ENCODE peak calls at places on chromosomes 1 and 21, in seven cellular contexts. F is brain microvascular endothelial cell; J is substantia nigra; R is CD8-positive, alpha-beta T cell; I is naive thymus-derived CD4-positive, alpha-beta T cell; W is keratinocyte; V is sigmoid colon. A is an unnamed sample.

GRCh38 chr1:33443067-33443704 is 12.3 kb upstream of the PHC2 start:
- DNase-seq in F (no peak), J (no peak), R (no peak), I (no peak), W (no peak), V (no peak), A (no peak)

GRCh38 chr1:167718926-167719691 is 2.7 kb upstream of the MPZL1 start:
- DNase-seq in F (no peak), J (no peak), R (no peak), I (no peak), W (no peak), V (no peak), A (no peak)

GRCh38 chr1:246117066-246117791 is 389.9 kb downstream of the SMYD3 start:
- DNase-seq in F (peak), J (peak), R (peak), I (peak), W (no peak), V (no peak), A (peak)

GRCh38 chr21:14403681-14404318 is 20.9 kb upstream of the HSPA13 start:
- DNase-seq in F (peak), J (no peak), R (no peak), I (peak), W (no peak), V (no peak), A (peak)

GRCh38 chr1:95049935-95050334 is 22.8 kb downstream of the ALG14 start:
- DNase-seq in F (no peak), J (no peak), R (no peak), I (no peak), W (no peak), V (no peak), A (no peak)

GRCh38 chr1:190540366-190540765 is 62.7 kb upstream of the BRINP3 start:
- DNase-seq in F (no peak), J (no peak), R (no peak), I (no peak), W (no peak), V (no peak), A (no peak)

GRCh38 chr1:231359113-231359512 is 21.0 kb downstream of the SPRTN start:
- DNase-seq in F (peak), J (no peak), R (no peak), I (no peak), W (no peak), V (peak), A (no peak)

GRCh38 chr21:21230672-21231071 is 232.5 kb downstream of the NCAM2 start:
- DNase-seq in F (no peak), J (no peak), R (no peak), I (no peak), W (no peak), V (no peak), A (no peak)

GRCh38 chr1:24803220-24803619 is 58.0 kb downstream of the CLIC4 start:
- DNase-seq in F (no peak), J (no peak), R (no peak), I (no peak), W (no peak), V (no peak), A (no peak)

GRCh38 chr1:8212443-8212920 is 105.4 kb upstream of the SLC45A1 start:
- DNase-seq in F (no peak), J (no peak), R (no peak), I (no peak), W (no peak), V (no peak), A (no peak)

GRCh38 chr1:56576880-56577858 is 2.2 kb downstream of the PLPP3 start:
- DNase-seq in F (peak), J (no peak), R (no peak), I (no peak), W (no peak), V (no peak), A (peak)

GRCh38 chr1:156572663-156573018 is 276 bp upstream of the IQGAP3 start:
- DNase-seq in F (no peak), J (no peak), R (no peak), I (no peak), W (no peak), V (no peak), A (no peak)

GRCh38 chr1:200302192-200302892 is 107.5 kb downstream of the ZNF281 start:
- DNase-seq in F (peak), J (peak), R (peak), I (peak), W (no peak), V (no peak), A (peak)

GRCh38 chr1:153578936-153579335 is 13.3 kb upstream of the S100A2 start:
- DNase-seq in F (no peak), J (no peak), R (no peak), I (no peak), W (no peak), V (no peak), A (no peak)

GRCh38 chr1:22472596-22472995 is 20.9 kb downstream of the ZBTB40 start:
- DNase-seq in F (no peak), J (no peak), R (no peak), I (no peak), W (no peak), V (no peak), A (no peak)

GRCh38 chr1:90591970-90592356 is 125.1 kb downstream of the BARHL2 start:
- DNase-seq in F (no peak), J (no peak), R (no peak), I (no peak), W (no peak), V (no peak), A (no peak)

GRCh38 chr1:51313268-51313852 is 17.0 kb downstream of the TTC39A start:
- DNase-seq in F (no peak), J (no peak), R (no peak), I (no peak), W (no peak), V (no peak), A (peak)

GRCh38 chr1:15153842-15154479 is 414 bp downstream of the TMEM51 start:
- DNase-seq in F (peak), J (peak), R (no peak), I (peak), W (no peak), V (peak), A (peak)

DNA sequence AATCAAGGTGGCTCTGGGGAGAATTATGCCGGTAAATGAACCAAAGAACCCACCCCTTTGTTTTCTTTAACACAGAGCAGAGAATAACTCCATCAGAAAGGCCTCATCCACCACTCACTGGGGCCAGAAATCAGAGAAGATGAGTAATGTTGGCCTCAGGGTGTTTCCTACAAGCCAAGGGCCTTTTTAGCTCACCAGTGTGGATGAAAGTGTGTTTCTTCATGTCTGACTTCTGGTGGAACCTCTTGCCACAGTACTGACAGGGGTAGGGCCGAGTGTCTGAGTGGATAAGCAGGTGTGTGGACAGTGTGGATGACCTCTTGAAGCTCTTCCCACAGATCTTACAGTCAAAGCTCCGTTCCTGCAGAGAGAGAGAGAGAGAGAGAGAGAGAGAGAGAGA is 8.3 kb downstream of the GFI1 start:
- DNase-seq in F (no peak), J (no peak), R (no peak), I (no peak), W (no peak), V (no peak), A (no peak)
- H3K27ac ChIP-seq in F (no peak), J (no peak), R (no peak), I (no peak), W (no peak), V (no peak), A (no peak)

GRCh38 chr1:203267347-203267846 is 37.9 kb upstream of the BTG2 start:
- DNase-seq in F (peak), J (peak), R (peak), I (peak), W (peak), V (peak), A (peak)

GRCh38 chr1:203267912-203268311 is 37.4 kb upstream of the BTG2 start:
- DNase-seq in F (no peak), J (no peak), R (no peak), I (no peak), W (no peak), V (no peak), A (no peak)

GRCh38 chr1:203270448-203270847 is 34.9 kb upstream of the BTG2 start:
- DNase-seq in F (no peak), J (no peak), R (no peak), I (no peak), W (no peak), V (no peak), A (no peak)

GRCh38 chr1:203269654-203270020 is 35.7 kb upstream of the BTG2 start:
- DNase-seq in F (no peak), J (no peak), R (no peak), I (no peak), W (no peak), V (no peak), A (no peak)

GRCh38 chr1:203268901-203269653 is 36.2 kb upstream of the BTG2 start:
- DNase-seq in F (peak), J (no peak), R (no peak), I (peak), W (no peak), V (no peak), A (peak)
- H3K27ac ChIP-seq in F (no peak), J (no peak), R (peak), I (peak), W (no peak), V (peak), A (no peak)

GRCh38 chr1:117015701-117016100 is 14.1 kb downstream of the CD101 start:
- DNase-seq in F (no peak), J (no peak), R (no peak), I (no peak), W (no peak), V (no peak), A (no peak)
- H3K27ac ChIP-seq in F (no peak), J (no peak), R (no peak), I (no peak), W (no peak), V (no peak), A (no peak)

DNA sequence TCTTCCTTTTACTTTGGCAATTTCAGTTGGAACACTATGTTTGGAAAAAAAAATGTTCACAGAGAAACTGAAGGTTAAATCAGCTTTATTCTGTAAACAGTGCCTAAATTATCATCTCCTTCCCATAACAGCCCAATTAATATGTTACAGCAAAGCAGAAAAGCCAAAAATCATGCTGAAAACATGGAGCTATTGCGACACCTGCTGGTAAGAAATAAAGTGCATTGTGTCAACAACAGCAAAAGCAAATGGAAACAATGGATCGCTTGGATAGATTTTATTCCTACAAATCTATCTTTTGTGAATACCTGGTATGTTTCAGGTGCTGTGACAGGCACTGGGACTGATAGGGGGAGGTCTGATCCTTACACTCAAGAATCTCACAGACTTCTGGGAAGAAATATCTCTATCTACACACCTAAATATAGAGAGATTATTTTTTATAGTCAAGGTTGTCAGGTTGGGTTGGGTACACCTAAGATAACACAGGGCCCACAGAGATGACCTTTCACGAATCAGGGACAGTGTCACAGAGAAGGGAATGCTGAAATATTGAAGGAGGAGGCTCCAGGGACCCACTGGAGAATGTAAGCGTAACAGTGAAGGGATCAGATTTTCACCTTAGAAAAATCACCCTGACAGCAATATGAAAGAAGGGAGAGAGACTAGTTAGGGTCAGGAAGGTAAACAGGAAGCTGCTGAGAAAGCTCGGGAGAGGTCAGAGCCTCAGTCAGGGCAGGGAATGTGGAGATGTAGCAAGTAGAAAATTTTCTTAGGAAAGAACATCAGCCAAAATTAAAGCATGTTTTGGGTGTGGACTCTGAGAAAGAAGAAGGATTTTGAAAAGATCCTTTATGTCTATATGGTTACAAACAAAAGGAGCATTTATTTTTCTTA is 16.5 kb upstream of the ERICH3 start:
- DNase-seq in F (peak), J (peak), R (peak), I (peak), W (no peak), V (no peak), A (peak)
- H3K27ac ChIP-seq in F (no peak), J (no peak), R (no peak), I (no peak), W (no peak), V (no peak), A (no peak)

DNA sequence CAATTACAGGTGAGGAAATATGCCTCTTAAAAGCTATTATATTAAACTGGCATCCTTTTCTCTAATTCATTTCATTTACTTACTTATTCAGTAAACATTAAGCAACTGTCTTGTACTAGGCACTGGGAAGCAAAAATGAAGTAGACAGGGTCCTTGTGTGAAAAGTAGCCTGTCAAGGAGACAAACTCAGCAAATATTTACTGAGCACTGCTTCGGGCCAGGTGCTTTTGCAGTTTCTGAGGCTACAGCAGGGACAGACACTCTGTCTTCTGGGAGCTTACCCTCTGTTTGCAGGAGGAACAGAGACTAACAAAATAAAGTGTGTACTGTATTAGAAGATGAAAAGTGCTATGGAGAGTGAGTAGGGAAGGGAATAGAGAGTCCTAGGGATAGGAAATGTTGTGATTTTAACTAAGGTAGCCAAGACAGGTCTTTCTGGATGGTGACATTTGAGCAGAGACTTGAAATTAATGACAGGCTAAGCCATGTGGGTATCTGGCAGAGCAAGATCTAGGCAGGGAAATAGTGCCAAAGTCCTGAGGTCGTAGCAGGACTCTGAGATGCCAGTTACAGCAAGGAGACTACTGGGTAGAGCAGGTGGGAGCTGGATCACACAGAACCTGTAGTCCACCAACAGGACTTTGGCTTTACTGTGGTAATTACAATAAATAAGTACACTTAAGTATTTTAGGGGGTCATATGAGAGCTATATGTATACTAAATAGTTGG is 133.0 kb downstream of the ITSN1 start:
- DNase-seq in F (no peak), J (no peak), R (no peak), I (no peak), W (no peak), V (no peak), A (no peak)
- H3K27ac ChIP-seq in F (no peak), J (no peak), R (no peak), I (no peak), W (no peak), V (no peak), A (no peak)

GRCh38 chr1:41372600-41372993 is 11.4 kb downstream of the FOXO6 start:
- DNase-seq in F (no peak), J (no peak), R (no peak), I (no peak), W (no peak), V (no peak), A (no peak)
- H3K27ac ChIP-seq in F (no peak), J (peak), R (no peak), I (no peak), W (no peak), V (no peak), A (no peak)

GRCh38 chr1:230187290-230187689 is 120.3 kb downstream of the GALNT2 start:
- DNase-seq in F (no peak), J (no peak), R (no peak), I (no peak), W (no peak), V (no peak), A (no peak)

GRCh38 chr1:230185076-230186001 is 118.3 kb downstream of the GALNT2 start:
- DNase-seq in F (no peak), J (no peak), R (no peak), I (no peak), W (no peak), V (no peak), A (no peak)

GRCh38 chr1:230186874-230187273 is 119.8 kb downstream of the GALNT2 start:
- DNase-seq in F (no peak), J (no peak), R (no peak), I (peak), W (no peak), V (no peak), A (no peak)

GRCh38 chr1:230188826-230189225 is 121.8 kb downstream of the GALNT2 start:
- DNase-seq in F (no peak), J (no peak), R (no peak), I (no peak), W (no peak), V (no peak), A (no peak)

GRCh38 chr1:230186003-230186863 is 119.2 kb downstream of the GALNT2 start:
- DNase-seq in F (peak), J (no peak), R (no peak), I (no peak), W (peak), V (peak), A (no peak)
- H3K27ac ChIP-seq in F (no peak), J (no peak), R (no peak), I (no peak), W (no peak), V (peak), A (no peak)

DNA sequence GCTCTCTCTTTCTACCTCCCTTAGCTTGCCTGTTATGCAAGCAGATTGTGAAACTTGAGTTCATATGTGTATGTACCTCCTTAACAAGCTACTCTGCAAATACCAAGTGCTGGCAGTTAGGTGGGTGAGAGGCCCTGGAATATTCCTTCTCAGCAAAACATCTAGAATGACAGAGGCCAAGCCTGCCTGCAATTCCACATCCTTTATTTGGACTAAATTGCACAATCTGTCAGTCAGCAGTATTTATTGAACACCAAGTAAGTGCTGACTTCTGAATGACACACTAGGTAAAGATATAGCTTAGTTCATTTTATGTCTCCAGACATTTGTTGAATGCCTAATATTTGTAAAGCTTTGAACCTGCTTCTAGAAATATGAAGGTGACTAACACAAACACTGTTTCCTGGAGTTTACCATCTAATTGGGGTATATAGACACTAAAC is 87.5 kb downstream of the RGL1 start:
- DNase-seq in F (no peak), J (no peak), R (no peak), I (no peak), W (no peak), V (no peak), A (no peak)
- H3K27ac ChIP-seq in F (no peak), J (no peak), R (no peak), I (no peak), W (no peak), V (peak), A (no peak)

GRCh38 chr1:232921416-232921815 is 29.0 kb upstream of the NTPCR start:
- DNase-seq in F (no peak), J (no peak), R (no peak), I (no peak), W (no peak), V (no peak), A (no peak)
- H3K27ac ChIP-seq in F (no peak), J (no peak), R (no peak), I (no peak), W (no peak), V (no peak), A (no peak)

A was measured in SK-N-SH.